ENCODE peak calls at places on chromosomes 13 and 19, in ten cellular contexts. One of them, this sample, is unnamed.

GRCh38 chr19:4578552-4579248 is 19.2 kb upstream of the SEMA6B start:
- DNase-seq in tibial artery: no peak
- DNase-seq in cardiac fibroblast: no peak
- DNase-seq in nephron progenitor cell: no peak
- DNase-seq in thoracic aorta: no peak
- DNase-seq in colonic mucosa: no peak
- DNase-seq in AG04449: no peak
- DNase-seq in foreskin fibroblast: no peak
- DNase-seq in AG09319: no peak
- DNase-seq in fibroblast of lung: no peak
- DNase-seq in this sample: no peak

GRCh38 chr13:88622362-88622973 is 951.3 kb downstream of the SLITRK5 start:
- DNase-seq in AG04449: no peak
- DNase-seq in colonic mucosa: no peak
- DNase-seq in tibial artery: no peak
- DNase-seq in foreskin fibroblast: no peak
- DNase-seq in cardiac fibroblast: no peak
- DNase-seq in nephron progenitor cell: no peak
- DNase-seq in fibroblast of lung: no peak
- DNase-seq in AG09319: no peak
- DNase-seq in thoracic aorta: no peak
- DNase-seq in this sample: no peak

GRCh38 chr13:43221611-43222010 is 198.2 kb downstream of the DNAJC15 start:
- DNase-seq in AG04449: no peak
- DNase-seq in AG09319: no peak
- DNase-seq in tibial artery: no peak
- DNase-seq in nephron progenitor cell: no peak
- DNase-seq in colonic mucosa: no peak
- DNase-seq in fibroblast of lung: no peak
- DNase-seq in cardiac fibroblast: no peak
- DNase-seq in foreskin fibroblast: no peak
- DNase-seq in thoracic aorta: no peak
- DNase-seq in this sample: no peak

GRCh38 chr13:44921931-44922758 is 67.1 kb downstream of the NUFIP1 start:
- DNase-seq in AG09319: peak; percentile 57
- DNase-seq in tibial artery: peak; percentile 91
- DNase-seq in AG04449: peak; percentile 85
- DNase-seq in colonic mucosa: peak; percentile 67
- DNase-seq in thoracic aorta: peak; percentile 62
- DNase-seq in fibroblast of lung: peak; percentile 100
- DNase-seq in foreskin fibroblast: peak; percentile 97
- DNase-seq in nephron progenitor cell: no peak
- DNase-seq in cardiac fibroblast: peak; percentile 98
- DNase-seq in this sample: peak; percentile 94

GRCh38 chr13:83221813-83222241 is 660.4 kb downstream of the SLITRK1 start:
- DNase-seq in AG04449: peak; percentile 34
- DNase-seq in tibial artery: no peak
- DNase-seq in cardiac fibroblast: peak; percentile 93
- DNase-seq in thoracic aorta: no peak
- DNase-seq in fibroblast of lung: peak; percentile 64
- DNase-seq in foreskin fibroblast: peak; percentile 73
- DNase-seq in AG09319: peak; percentile 30
- DNase-seq in nephron progenitor cell: no peak
- DNase-seq in colonic mucosa: no peak
- DNase-seq in this sample: no peak

GRCh38 chr13:33236021-33236420 is 49.5 kb downstream of the STARD13 start:
- DNase-seq in nephron progenitor cell: no peak
- DNase-seq in AG04449: no peak
- DNase-seq in cardiac fibroblast: peak; percentile 92
- DNase-seq in foreskin fibroblast: peak; percentile 58
- DNase-seq in colonic mucosa: no peak
- DNase-seq in thoracic aorta: no peak
- DNase-seq in AG09319: no peak
- DNase-seq in fibroblast of lung: peak; percentile 65
- DNase-seq in tibial artery: no peak
- DNase-seq in this sample: no peak

GRCh38 chr13:30154931-30155330 is 152.4 kb downstream of the KATNAL1 start:
- DNase-seq in thoracic aorta: no peak
- DNase-seq in colonic mucosa: no peak
- DNase-seq in AG04449: no peak
- DNase-seq in AG09319: no peak
- DNase-seq in cardiac fibroblast: no peak
- DNase-seq in foreskin fibroblast: no peak
- DNase-seq in tibial artery: no peak
- DNase-seq in fibroblast of lung: no peak
- DNase-seq in nephron progenitor cell: no peak
- DNase-seq in this sample: no peak

GRCh38 chr13:21518617-21519144 is 59.6 kb upstream of the ZDHHC20 start:
- DNase-seq in tibial artery: no peak
- DNase-seq in fibroblast of lung: no peak
- DNase-seq in nephron progenitor cell: no peak
- DNase-seq in thoracic aorta: no peak
- DNase-seq in foreskin fibroblast: no peak
- DNase-seq in AG09319: no peak
- DNase-seq in cardiac fibroblast: no peak
- DNase-seq in AG04449: no peak
- DNase-seq in colonic mucosa: no peak
- DNase-seq in this sample: no peak

GRCh38 chr19:49362926-49363264 is 679 bp upstream of the TEAD2 start:
- DNase-seq in thoracic aorta: no peak
- DNase-seq in tibial artery: peak; percentile 86
- DNase-seq in cardiac fibroblast: no peak
- DNase-seq in colonic mucosa: peak; percentile 56
- DNase-seq in foreskin fibroblast: peak; percentile 19
- DNase-seq in fibroblast of lung: no peak
- DNase-seq in AG09319: no peak
- DNase-seq in AG04449: no peak
- DNase-seq in nephron progenitor cell: peak; percentile 45
- DNase-seq in this sample: peak; percentile 56

GRCh38 chr13:27535546-27535945 is 84.8 kb downstream of the LNX2 start:
- DNase-seq in foreskin fibroblast: no peak
- DNase-seq in nephron progenitor cell: no peak
- DNase-seq in tibial artery: no peak
- DNase-seq in colonic mucosa: no peak
- DNase-seq in AG09319: no peak
- DNase-seq in fibroblast of lung: peak; percentile 17
- DNase-seq in thoracic aorta: no peak
- DNase-seq in cardiac fibroblast: no peak
- DNase-seq in AG04449: no peak
- DNase-seq in this sample: no peak

GRCh38 chr19:16836115-16836905 is 7.1 kb downstream of the SIN3B start:
- DNase-seq in AG09319: no peak
- DNase-seq in thoracic aorta: no peak
- DNase-seq in foreskin fibroblast: no peak
- DNase-seq in AG04449: no peak
- DNase-seq in colonic mucosa: no peak
- DNase-seq in cardiac fibroblast: peak; percentile 26
- DNase-seq in fibroblast of lung: no peak
- DNase-seq in tibial artery: no peak
- DNase-seq in nephron progenitor cell: no peak
- DNase-seq in this sample: peak; percentile 30

GRCh38 chr13:33109801-33110200 is 93.6 kb downstream of the KL start:
- DNase-seq in AG04449: no peak
- DNase-seq in colonic mucosa: no peak
- DNase-seq in foreskin fibroblast: no peak
- DNase-seq in tibial artery: no peak
- DNase-seq in thoracic aorta: no peak
- DNase-seq in cardiac fibroblast: no peak
- DNase-seq in fibroblast of lung: no peak
- DNase-seq in nephron progenitor cell: no peak
- DNase-seq in AG09319: no peak
- DNase-seq in this sample: no peak

DNA sequence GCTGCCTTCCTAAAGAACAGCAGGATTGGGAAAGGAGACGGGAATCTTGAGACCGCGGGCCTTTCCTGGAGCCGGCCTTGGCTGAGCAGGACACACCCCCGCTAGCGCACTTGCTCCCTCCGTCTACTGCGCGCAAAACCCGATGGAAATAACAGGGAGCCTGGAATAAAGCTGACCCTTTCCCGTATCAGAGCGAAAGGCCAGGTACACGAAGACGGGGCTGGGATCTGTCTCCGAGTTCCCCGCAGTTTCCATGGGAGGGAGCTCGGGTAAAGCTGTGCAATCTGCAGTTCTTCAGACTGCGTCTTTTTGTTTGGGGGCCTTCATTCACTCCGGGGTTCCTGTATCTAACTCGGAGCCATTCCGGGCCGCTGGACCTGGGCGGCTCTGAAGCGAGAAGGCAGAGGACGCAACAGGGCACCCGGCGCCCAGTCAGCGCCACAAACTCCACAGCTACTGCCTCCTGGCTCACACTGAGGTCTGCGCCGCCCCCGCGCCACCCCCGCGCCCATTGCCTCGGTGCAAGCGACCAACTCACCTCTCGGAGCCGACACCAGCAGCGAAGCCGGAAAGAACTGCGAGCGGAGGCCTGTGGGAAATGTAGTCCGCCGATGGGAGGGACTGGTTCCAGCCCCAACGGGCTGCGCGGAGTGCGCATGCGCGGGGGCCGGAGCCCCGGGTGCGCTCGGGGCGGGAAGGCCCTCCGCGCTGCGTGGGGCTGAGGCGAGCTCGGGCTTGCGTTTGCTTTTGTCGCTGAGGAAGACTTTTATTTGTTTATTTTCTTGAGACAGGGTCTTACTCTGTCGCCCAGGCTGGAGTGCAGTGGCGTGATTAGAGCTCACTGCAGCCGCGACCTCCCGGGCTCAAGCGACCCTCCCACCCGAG is at the start of gene ZFP14:
- DNase-seq in AG09319: peak; percentile 75
- DNase-seq in thoracic aorta: peak; percentile 82
- DNase-seq in tibial artery: peak; percentile 95
- DNase-seq in AG04449: peak; percentile 38
- DNase-seq in colonic mucosa: peak; percentile 96
- DNase-seq in fibroblast of lung: peak; percentile 91
- DNase-seq in foreskin fibroblast: peak; percentile 91
- DNase-seq in cardiac fibroblast: peak; percentile 95
- DNase-seq in nephron progenitor cell: peak; percentile 89
- DNase-seq in this sample: peak; percentile 92
- TF ChIP-seq CTCF in AG09319: peak; percentile 20
- TF ChIP-seq CTCF in thoracic aorta: peak; percentile 13
- TF ChIP-seq CTCF in tibial artery: peak; percentile 10
- TF ChIP-seq CTCF in AG04449: peak; percentile 26
- TF ChIP-seq CTCF in colonic mucosa: no peak
- TF ChIP-seq CTCF in fibroblast of lung: peak; percentile 37
- TF ChIP-seq CTCF in foreskin fibroblast: no peak
- TF ChIP-seq CTCF in cardiac fibroblast: peak; percentile 14
- TF ChIP-seq CTCF in nephron progenitor cell: no peak
- TF ChIP-seq CTCF in this sample: peak; percentile 22

DNA sequence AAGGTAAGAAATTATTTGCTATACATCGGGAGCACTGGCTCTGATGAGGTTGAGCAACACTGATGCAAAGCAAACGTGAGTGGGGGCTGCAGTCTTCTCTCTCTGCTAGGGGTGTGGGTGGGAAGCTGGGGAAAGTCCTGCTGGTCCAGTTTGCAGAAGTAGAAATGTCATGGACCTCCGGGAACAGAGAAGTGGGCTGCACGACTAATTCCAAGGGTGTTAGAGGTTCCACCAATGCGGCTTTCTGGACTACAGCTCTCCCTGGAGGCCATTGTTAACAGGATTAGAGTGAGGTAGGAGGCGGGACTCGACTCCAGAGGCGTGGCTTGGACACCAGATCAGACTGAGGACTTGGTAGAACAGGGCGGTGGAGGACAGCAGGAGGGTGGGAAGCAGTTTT is 5.7 kb upstream of the FBXO27 start:
- DNase-seq in nephron progenitor cell: peak; percentile 47
- DNase-seq in colonic mucosa: no peak
- DNase-seq in AG04449: no peak
- DNase-seq in cardiac fibroblast: peak; percentile 54
- DNase-seq in AG09319: no peak
- DNase-seq in thoracic aorta: no peak
- DNase-seq in fibroblast of lung: peak; percentile 43
- DNase-seq in tibial artery: no peak
- DNase-seq in foreskin fibroblast: peak; percentile 21
- DNase-seq in this sample: peak; percentile 43
- TF ChIP-seq CTCF in nephron progenitor cell: no peak
- TF ChIP-seq CTCF in colonic mucosa: no peak
- TF ChIP-seq CTCF in AG04449: peak; percentile 32
- TF ChIP-seq CTCF in cardiac fibroblast: peak; percentile 13
- TF ChIP-seq CTCF in AG09319: peak; percentile 25
- TF ChIP-seq CTCF in thoracic aorta: no peak
- TF ChIP-seq CTCF in fibroblast of lung: peak; percentile 26
- TF ChIP-seq CTCF in tibial artery: no peak
- TF ChIP-seq CTCF in foreskin fibroblast: peak; percentile 21
- TF ChIP-seq CTCF in this sample: peak; percentile 20

GRCh38 chr13:109172099-109172498 is 542.7 kb downstream of the MYO16 start:
- DNase-seq in cardiac fibroblast: no peak
- DNase-seq in colonic mucosa: no peak
- DNase-seq in AG04449: no peak
- DNase-seq in tibial artery: no peak
- DNase-seq in AG09319: no peak
- DNase-seq in thoracic aorta: no peak
- DNase-seq in fibroblast of lung: no peak
- DNase-seq in nephron progenitor cell: no peak
- DNase-seq in foreskin fibroblast: no peak
- DNase-seq in this sample: no peak
- TF ChIP-seq CTCF in cardiac fibroblast: no peak
- TF ChIP-seq CTCF in colonic mucosa: no peak
- TF ChIP-seq CTCF in AG04449: no peak
- TF ChIP-seq CTCF in tibial artery: no peak
- TF ChIP-seq CTCF in AG09319: no peak
- TF ChIP-seq CTCF in thoracic aorta: no peak
- TF ChIP-seq CTCF in fibroblast of lung: no peak
- TF ChIP-seq CTCF in nephron progenitor cell: no peak
- TF ChIP-seq CTCF in foreskin fibroblast: no peak
- TF ChIP-seq CTCF in this sample: no peak

GRCh38 chr19:41206456-41206855 is 12.6 kb upstream of the AXL start:
- DNase-seq in thoracic aorta: no peak
- DNase-seq in cardiac fibroblast: no peak
- DNase-seq in AG09319: no peak
- DNase-seq in nephron progenitor cell: no peak
- DNase-seq in tibial artery: no peak
- DNase-seq in fibroblast of lung: no peak
- DNase-seq in colonic mucosa: no peak
- DNase-seq in foreskin fibroblast: no peak
- DNase-seq in AG04449: no peak
- DNase-seq in this sample: no peak

GRCh38 chr19:41203371-41203770 is 10.4 kb downstream of the CYP2S1 start:
- DNase-seq in AG04449: no peak
- DNase-seq in colonic mucosa: no peak
- DNase-seq in cardiac fibroblast: no peak
- DNase-seq in fibroblast of lung: no peak
- DNase-seq in nephron progenitor cell: no peak
- DNase-seq in tibial artery: no peak
- DNase-seq in AG09319: no peak
- DNase-seq in foreskin fibroblast: no peak
- DNase-seq in thoracic aorta: no peak
- DNase-seq in this sample: no peak

GRCh38 chr19:41206926-41207750 is 11.9 kb upstream of the AXL start:
- DNase-seq in cardiac fibroblast: peak; percentile 28
- DNase-seq in colonic mucosa: peak; percentile 43
- DNase-seq in nephron progenitor cell: no peak
- DNase-seq in tibial artery: peak; percentile 97
- DNase-seq in AG04449: no peak
- DNase-seq in AG09319: no peak
- DNase-seq in fibroblast of lung: peak; percentile 62
- DNase-seq in foreskin fibroblast: peak; percentile 67
- DNase-seq in thoracic aorta: peak; percentile 62
- DNase-seq in this sample: peak; percentile 51

DNA sequence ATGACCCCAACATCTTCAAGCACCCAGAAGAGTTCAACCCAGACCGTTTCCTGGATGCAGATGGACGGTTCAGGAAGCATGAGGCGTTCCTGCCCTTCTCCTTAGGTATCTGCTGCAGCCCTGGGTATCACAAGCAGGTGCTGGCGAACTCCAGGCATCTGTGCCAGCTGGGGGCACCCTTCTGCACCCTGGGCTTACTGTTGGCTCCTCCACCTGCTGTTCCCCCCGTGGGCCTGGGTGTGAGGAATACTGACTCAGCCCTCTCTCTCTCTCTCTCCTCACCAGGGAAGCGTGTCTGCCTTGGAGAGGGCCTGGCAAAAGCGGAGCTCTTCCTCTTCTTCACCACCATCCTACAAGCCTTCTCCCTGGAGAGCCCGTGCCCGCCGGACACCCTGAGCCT is 13.0 kb downstream of the CYP2S1 start:
- DNase-seq in nephron progenitor cell: no peak
- DNase-seq in foreskin fibroblast: no peak
- DNase-seq in tibial artery: no peak
- DNase-seq in fibroblast of lung: no peak
- DNase-seq in thoracic aorta: no peak
- DNase-seq in AG04449: no peak
- DNase-seq in AG09319: no peak
- DNase-seq in cardiac fibroblast: peak; percentile 20
- DNase-seq in colonic mucosa: no peak
- DNase-seq in this sample: no peak
- TF ChIP-seq CTCF in nephron progenitor cell: no peak
- TF ChIP-seq CTCF in foreskin fibroblast: no peak
- TF ChIP-seq CTCF in tibial artery: no peak
- TF ChIP-seq CTCF in fibroblast of lung: no peak
- TF ChIP-seq CTCF in thoracic aorta: no peak
- TF ChIP-seq CTCF in AG04449: no peak
- TF ChIP-seq CTCF in AG09319: no peak
- TF ChIP-seq CTCF in cardiac fibroblast: no peak
- TF ChIP-seq CTCF in colonic mucosa: no peak
- TF ChIP-seq CTCF in this sample: no peak

This sample was measured in fibroblast of villous mesenchyme.